ENCODE peak calls at places on chromosomes 16 and 17, in nine cellular contexts. H, W, Q, X, T, V, U, N and R are unnamed samples.

GRCh38 chr16:56424791-56425438 is 430 bp downstream of the AMFR start:
- DNase-seq in V (peak; percentile 2), X (peak; percentile 37), Q (peak; percentile 46), N (no peak), H (no peak), T (no peak), U (peak; percentile 37), W (peak; percentile 46), R (peak; percentile 74)

GRCh38 chr17:1557355-1558095 is 5.1 kb downstream of the PITPNA start:
- DNase-seq in Q (no peak), T (no peak), H (peak; percentile 54), V (no peak), X (peak; percentile 80), W (peak; percentile 58), N (no peak), U (no peak), R (no peak)

GRCh38 chr17:2120550-2121335 is 65.8 kb downstream of the HIC1 start:
- DNase-seq in V (no peak), Q (no peak), H (no peak), U (no peak), X (no peak), T (no peak), N (no peak), W (no peak), R (no peak)

GRCh38 chr17:42276359-42276608 is at the start of gene STAT5B:
- DNase-seq in U (peak; percentile 82), X (peak; percentile 65), V (peak; percentile 39), H (no peak), T (no peak), N (peak; percentile 86), W (peak; percentile 74), Q (peak; percentile 53), R (peak; percentile 90)

GRCh38 chr17:38711792-38712571 is 6.9 kb downstream of the MLLT6 start:
- DNase-seq in Q (no peak), V (no peak), T (no peak), N (no peak), X (no peak), W (no peak), H (no peak), U (no peak), R (no peak)

GRCh38 chr16:74297296-74297665 is 667 bp downstream of the PSMD7 start:
- DNase-seq in V (no peak), W (no peak), X (peak; percentile 35), Q (peak; percentile 6), U (no peak), H (no peak), N (no peak), T (no peak), R (no peak)

GRCh38 chr17:48915459-48916282 is 7.5 kb downstream of the UBE2Z start:
- DNase-seq in W (no peak), N (no peak), Q (peak; percentile 40), V (peak; percentile 8), H (peak; percentile 50), X (no peak), T (no peak), U (no peak), R (no peak)

GRCh38 chr16:68355447-68356248 is 44.8 kb downstream of the PRMT7 start:
- DNase-seq in H (no peak), Q (no peak), U (no peak), X (no peak), W (no peak), T (no peak), N (no peak), V (no peak), R (no peak)

GRCh38 chr16:81632392-81633146 is 146.5 kb upstream of the PLCG2 start:
- DNase-seq in X (peak; percentile 37), H (no peak), V (peak; percentile 71), Q (peak; percentile 53), T (no peak), U (no peak), W (no peak), N (no peak), R (no peak)

GRCh38 chr17:6901086-6901485 is 69.6 kb upstream of the TEKT1 start:
- DNase-seq in X (no peak), T (no peak), W (no peak), Q (no peak), H (peak; percentile 7), V (no peak), N (no peak), U (no peak), R (no peak)

GRCh38 chr17:74738051-74738996 is 1.3 kb downstream of the RAB37 start:
- DNase-seq in H (no peak), Q (peak; percentile 53), X (peak; percentile 77), U (peak; percentile 49), V (peak; percentile 65), N (peak; percentile 70), W (no peak), T (no peak), R (no peak)

GRCh38 chr17:900336-900735 is 79.2 kb downstream of the NXN start:
- DNase-seq in Q (no peak), X (no peak), T (no peak), U (no peak), H (no peak), W (no peak), N (no peak), V (no peak), R (no peak)

DNA sequence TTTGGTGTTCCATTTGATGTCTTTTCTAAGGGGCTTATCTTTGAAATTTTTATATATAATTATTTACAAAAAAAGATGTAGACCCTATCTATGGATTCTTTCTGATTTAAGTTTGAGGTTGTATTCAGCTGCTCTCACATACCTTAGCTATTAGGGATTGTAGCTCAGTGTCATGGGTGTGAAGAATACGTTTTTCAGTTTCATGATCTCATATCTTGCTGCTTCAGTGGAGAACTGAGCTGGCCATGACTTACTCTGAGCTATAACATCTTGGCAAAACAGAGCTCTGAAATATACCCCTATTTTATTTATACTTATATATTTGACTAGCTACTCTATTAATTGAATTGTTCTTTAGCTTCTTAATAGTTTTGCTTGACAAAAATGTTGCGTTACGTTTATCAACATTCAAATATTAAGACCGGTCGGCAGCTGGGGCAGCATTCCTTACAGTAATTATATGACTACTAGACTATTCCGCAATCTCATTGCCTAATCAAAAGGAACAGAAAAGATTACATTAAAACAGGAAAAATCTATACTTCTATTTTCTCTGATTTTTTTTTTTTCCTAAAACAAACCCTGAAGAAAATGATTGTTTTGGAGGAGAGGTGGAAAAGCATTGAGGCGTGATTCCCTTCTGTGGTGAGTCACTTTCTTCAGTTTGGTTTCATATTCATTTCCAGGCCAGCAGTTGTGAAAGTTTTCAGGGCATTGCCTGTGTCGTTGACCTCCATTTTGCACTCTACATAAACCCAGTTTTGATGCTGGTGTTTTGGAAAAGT is 24.1 kb upstream of the KRT24 start:
- DNase-seq in U (no peak), Q (no peak), W (no peak), T (no peak), X (no peak), H (peak; percentile 47), V (no peak), N (no peak), R (no peak)
- H3K4me3 ChIP-seq in U (no peak overlapping the region), Q (no peak overlapping the region), W (no peak overlapping the region), T (peak overlapping the region; percentile 25), X (no peak overlapping the region), H (no peak overlapping the region), V (no peak overlapping the region), N (no peak overlapping the region), R (no peak overlapping the region)

GRCh38 chr16:89482087-89482823 is 8.1 kb downstream of the ANKRD11 start:
- DNase-seq in U (no peak), V (no peak), H (no peak), T (no peak), W (no peak), Q (no peak), N (no peak), X (no peak), R (no peak)

GRCh38 chr16:89482824-89483220 is 7.5 kb downstream of the ANKRD11 start:
- DNase-seq in T (no peak), W (no peak), N (peak; percentile 59), Q (no peak), V (no peak), H (no peak), X (peak; percentile 69), U (no peak), R (no peak)

GRCh38 chr16:89484088-89484501 is 6.3 kb downstream of the ANKRD11 start:
- DNase-seq in U (no peak), Q (peak; percentile 14), H (no peak), W (no peak), V (no peak), N (no peak), T (no peak), X (no peak), R (no peak)

GRCh38 chr16:89478576-89479221 is 11.7 kb downstream of the ANKRD11 start:
- DNase-seq in N (no peak), T (no peak), V (no peak), Q (no peak), U (no peak), X (no peak), W (no peak), H (peak; percentile 54), R (no peak)

GRCh38 chr16:89481556-89481955 is 8.8 kb downstream of the ANKRD11 start:
- DNase-seq in H (no peak), T (no peak), V (no peak), U (no peak), W (no peak), N (no peak), Q (no peak), X (no peak), R (no peak)
- H3K4me1 ChIP-seq in H (peaks cover 17% of the 10 kb centered on the region), T (peaks cover 64% of the 10 kb centered on the region), V (peaks cover 80% of the 10 kb centered on the region), U (peaks cover 24% of the 10 kb centered on the region), W (peaks cover 12% of the 10 kb centered on the region), N (peaks cover 37% of the 10 kb centered on the region), Q (peaks cover 99% of the 10 kb centered on the region), X (peaks cover 45% of the 10 kb centered on the region), R (peaks cover 89% of the 10 kb centered on the region)

GRCh38 chr16:70782237-70782636 is 18.7 kb downstream of the VAC14 start:
- DNase-seq in X (no peak), V (no peak), H (no peak), N (no peak), T (no peak), Q (no peak), U (no peak), W (no peak), R (peak; percentile 52)
- H3K36me3 ChIP-seq in X (peaks cover 14% of the 10 kb centered on the region), V (peaks cover 89% of the 10 kb centered on the region), H (peaks cover 59% of the 10 kb centered on the region), N (no peaks in the 10 kb centered on the region), T (peaks cover 98% of the 10 kb centered on the region), Q (peaks cover 96% of the 10 kb centered on the region), U (peaks cover 100% of the 10 kb centered on the region), W (no peaks in the 10 kb centered on the region), R (peaks cover 88% of the 10 kb centered on the region)

GRCh38 chr17:79027274-79027924 is 3.4 kb downstream of the C1QTNF1 start:
- DNase-seq in U (no peak), V (no peak), W (peak; percentile 15), X (no peak), H (no peak), Q (no peak), N (peak; percentile 58), T (no peak), R (peak; percentile 63)

GRCh38 chr17:79023886-79024771 is at the start of gene C1QTNF1:
- DNase-seq in X (peak; percentile 73), H (peak; percentile 69), W (peak; percentile 62), Q (no peak), U (peak; percentile 72), V (no peak), T (no peak), N (peak; percentile 76), R (peak; percentile 75)

GRCh38 chr17:79026345-79027273 is 2.6 kb downstream of the C1QTNF1 start:
- DNase-seq in N (peak; percentile 79), T (no peak), Q (no peak), U (peak; percentile 58), W (peak; percentile 19), V (no peak), H (no peak), X (peak; percentile 65), R (peak; percentile 63)

GRCh38 chr17:79023180-79023705 is 726 bp upstream of the C1QTNF1 start:
- DNase-seq in H (no peak), X (no peak), U (no peak), T (no peak), Q (no peak), N (peak; percentile 22), V (no peak), W (peak; percentile 7), R (peak; percentile 51)

GRCh38 chr17:79024901-79025737 is 1.1 kb downstream of the C1QTNF1 start:
- DNase-seq in U (peak; percentile 75), T (no peak), V (no peak), X (peak; percentile 51), N (peak; percentile 57), H (no peak), Q (no peak), W (peak; percentile 27), R (peak; percentile 61)
- H3K4me3 ChIP-seq in U (peak overlapping the region; percentile 82), T (peak overlapping the region; percentile 49), V (peak overlapping the region; percentile 67), X (peak overlapping the region; percentile 62), N (peak overlapping the region; percentile 55), H (no peak overlapping the region), Q (no peak overlapping the region), W (peak overlapping the region; percentile 55), R (peak overlapping the region; percentile 63)